ENCODE peak calls at places on chromosomes 5 and 9, in seven cellular contexts. One of them, this sample, is unnamed.

GRCh38 chr9:89421595-89421994 is 76.3 kb downstream of the SEMA4D start:
- DNase-seq in tibial nerve: no peak
- DNase-seq in cerebellum: no peak
- DNase-seq in T-helper 17 cell: no peak
- DNase-seq in NCI-H146: no peak
- DNase-seq in anterior cingulate cortex: no peak
- DNase-seq in cortex of kidney: no peak
- DNase-seq in this sample: no peak

GRCh38 chr5:35031276-35031675 is 16.5 kb downstream of the AGXT2 start:
- DNase-seq in anterior cingulate cortex: no peak
- DNase-seq in tibial nerve: no peak
- DNase-seq in cerebellum: no peak
- DNase-seq in NCI-H146: no peak
- DNase-seq in cortex of kidney: no peak
- DNase-seq in T-helper 17 cell: no peak
- DNase-seq in this sample: no peak

GRCh38 chr5:5242056-5242455 is 101.9 kb downstream of the ADAMTS16 start:
- DNase-seq in cortex of kidney: no peak
- DNase-seq in NCI-H146: no peak
- DNase-seq in T-helper 17 cell: no peak
- DNase-seq in anterior cingulate cortex: no peak
- DNase-seq in cerebellum: no peak
- DNase-seq in tibial nerve: no peak
- DNase-seq in this sample: no peak

GRCh38 chr5:6804766-6805165 is 91.5 kb downstream of the TENT4A start:
- DNase-seq in cortex of kidney: no peak
- DNase-seq in tibial nerve: no peak
- DNase-seq in cerebellum: no peak
- DNase-seq in NCI-H146: no peak
- DNase-seq in T-helper 17 cell: no peak
- DNase-seq in anterior cingulate cortex: no peak
- DNase-seq in this sample: no peak

GRCh38 chr5:134275822-134276221 is 49.9 kb upstream of the PPP2CA start:
- DNase-seq in cortex of kidney: no peak
- DNase-seq in tibial nerve: no peak
- DNase-seq in cerebellum: no peak
- DNase-seq in T-helper 17 cell: no peak
- DNase-seq in anterior cingulate cortex: no peak
- DNase-seq in NCI-H146: no peak
- DNase-seq in this sample: peak; percentile 61

GRCh38 chr5:143302344-143302743 is 101.1 kb downstream of the NR3C1 start:
- DNase-seq in cortex of kidney: no peak
- DNase-seq in anterior cingulate cortex: no peak
- DNase-seq in cerebellum: no peak
- DNase-seq in tibial nerve: no peak
- DNase-seq in NCI-H146: no peak
- DNase-seq in T-helper 17 cell: no peak
- DNase-seq in this sample: no peak

GRCh38 chr5:14438195-14438606 is 143.4 kb upstream of the OTULINL start:
- DNase-seq in cerebellum: no peak
- DNase-seq in cortex of kidney: no peak
- DNase-seq in anterior cingulate cortex: no peak
- DNase-seq in NCI-H146: no peak
- DNase-seq in T-helper 17 cell: no peak
- DNase-seq in tibial nerve: no peak
- DNase-seq in this sample: no peak

GRCh38 chr5:7926720-7927119 is 57.8 kb downstream of the MTRR start:
- DNase-seq in cerebellum: no peak
- DNase-seq in NCI-H146: no peak
- DNase-seq in anterior cingulate cortex: no peak
- DNase-seq in T-helper 17 cell: no peak
- DNase-seq in cortex of kidney: no peak
- DNase-seq in tibial nerve: no peak
- DNase-seq in this sample: no peak

GRCh38 chr9:72415163-72415562 is 50.2 kb upstream of the ZFAND5 start:
- DNase-seq in anterior cingulate cortex: no peak
- DNase-seq in T-helper 17 cell: no peak
- DNase-seq in tibial nerve: no peak
- DNase-seq in cerebellum: no peak
- DNase-seq in cortex of kidney: no peak
- DNase-seq in NCI-H146: no peak
- DNase-seq in this sample: no peak

GRCh38 chr5:36607114-36607561 is 732 bp downstream of the SLC1A3 start:
- DNase-seq in anterior cingulate cortex: no peak
- DNase-seq in cerebellum: no peak
- DNase-seq in NCI-H146: no peak
- DNase-seq in cortex of kidney: no peak
- DNase-seq in tibial nerve: no peak
- DNase-seq in T-helper 17 cell: no peak
- DNase-seq in this sample: peak; percentile 35

GRCh38 chr9:115328228-115328627 is 210.3 kb upstream of the TNC start:
- DNase-seq in anterior cingulate cortex: no peak
- DNase-seq in cerebellum: no peak
- DNase-seq in T-helper 17 cell: no peak
- DNase-seq in cortex of kidney: no peak
- DNase-seq in tibial nerve: no peak
- DNase-seq in NCI-H146: no peak
- DNase-seq in this sample: peak; percentile 14

GRCh38 chr5:142685418-142686209 is at the start of gene FGF1:
- DNase-seq in anterior cingulate cortex: peak; percentile 35
- DNase-seq in tibial nerve: no peak
- DNase-seq in cerebellum: peak; percentile 62
- DNase-seq in cortex of kidney: no peak
- DNase-seq in NCI-H146: no peak
- DNase-seq in T-helper 17 cell: no peak
- DNase-seq in this sample: peak; percentile 82

GRCh38 chr9:33858346-33858869 is 41.4 kb downstream of the UBE2R2 start:
- DNase-seq in cerebellum: no peak
- DNase-seq in T-helper 17 cell: no peak
- DNase-seq in anterior cingulate cortex: no peak
- DNase-seq in NCI-H146: no peak
- DNase-seq in tibial nerve: no peak
- DNase-seq in cortex of kidney: no peak
- DNase-seq in this sample: no peak

GRCh38 chr5:126718246-126718868 is 58.6 kb upstream of the LMNB1 start:
- DNase-seq in T-helper 17 cell: no peak
- DNase-seq in cerebellum: no peak
- DNase-seq in NCI-H146: no peak
- DNase-seq in tibial nerve: no peak
- DNase-seq in anterior cingulate cortex: no peak
- DNase-seq in cortex of kidney: no peak
- DNase-seq in this sample: no peak

GRCh38 chr9:136339173-136339957 is 12.0 kb downstream of the GPSM1 start:
- DNase-seq in cerebellum: peak; percentile 75
- DNase-seq in cortex of kidney: no peak
- DNase-seq in T-helper 17 cell: no peak
- DNase-seq in anterior cingulate cortex: peak; percentile 24
- DNase-seq in tibial nerve: peak; percentile 48
- DNase-seq in NCI-H146: peak; percentile 18
- DNase-seq in this sample: peak; percentile 31

GRCh38 chr9:81242866-81243265 is 446.5 kb downstream of the TLE1 start:
- DNase-seq in NCI-H146: no peak
- DNase-seq in tibial nerve: no peak
- DNase-seq in anterior cingulate cortex: no peak
- DNase-seq in cortex of kidney: no peak
- DNase-seq in cerebellum: no peak
- DNase-seq in T-helper 17 cell: no peak
- DNase-seq in this sample: no peak

GRCh38 chr5:35878079-35878478 is 21.4 kb downstream of the IL7R start:
- DNase-seq in T-helper 17 cell: no peak
- DNase-seq in cerebellum: no peak
- DNase-seq in anterior cingulate cortex: no peak
- DNase-seq in NCI-H146: no peak
- DNase-seq in cortex of kidney: no peak
- DNase-seq in tibial nerve: no peak
- DNase-seq in this sample: no peak

GRCh38 chr9:136525207-136525606 is 20.6 kb downstream of the NOTCH1 start:
- DNase-seq in NCI-H146: peak; percentile 54
- DNase-seq in T-helper 17 cell: no peak
- DNase-seq in anterior cingulate cortex: no peak
- DNase-seq in tibial nerve: no peak
- DNase-seq in cerebellum: no peak
- DNase-seq in cortex of kidney: no peak
- DNase-seq in this sample: peak; percentile 31

GRCh38 chr9:79572032-79572890 is 496 bp downstream of the TLE4 start:
- DNase-seq in NCI-H146: peak; percentile 31
- DNase-seq in tibial nerve: peak; percentile 19
- DNase-seq in T-helper 17 cell: peak; percentile 50
- DNase-seq in anterior cingulate cortex: no peak
- DNase-seq in cerebellum: peak; percentile 44
- DNase-seq in cortex of kidney: no peak
- DNase-seq in this sample: peak; percentile 85

GRCh38 chr9:69307446-69308216 is 17.4 kb upstream of the ENTREP1 start:
- DNase-seq in cortex of kidney: no peak
- DNase-seq in T-helper 17 cell: no peak
- DNase-seq in cerebellum: no peak
- DNase-seq in anterior cingulate cortex: no peak
- DNase-seq in NCI-H146: no peak
- DNase-seq in tibial nerve: no peak
- DNase-seq in this sample: no peak

GRCh38 chr5:172078726-172079345 is 72.4 kb upstream of the FBXW11 start:
- DNase-seq in anterior cingulate cortex: no peak
- DNase-seq in NCI-H146: no peak
- DNase-seq in cortex of kidney: no peak
- DNase-seq in cerebellum: no peak
- DNase-seq in tibial nerve: no peak
- DNase-seq in T-helper 17 cell: no peak
- DNase-seq in this sample: peak; percentile 20

GRCh38 chr5:109865636-109866035 is 175.9 kb downstream of the MAN2A1 start:
- DNase-seq in NCI-H146: no peak
- DNase-seq in anterior cingulate cortex: no peak
- DNase-seq in T-helper 17 cell: no peak
- DNase-seq in cortex of kidney: no peak
- DNase-seq in tibial nerve: no peak
- DNase-seq in cerebellum: no peak
- DNase-seq in this sample: peak; percentile 53

GRCh38 chr5:123875444-123876264 is 363.7 kb downstream of the CSNK1G3 start:
- DNase-seq in anterior cingulate cortex: peak; percentile 36
- DNase-seq in NCI-H146: peak; percentile 44
- DNase-seq in cortex of kidney: no peak
- DNase-seq in T-helper 17 cell: no peak
- DNase-seq in cerebellum: no peak
- DNase-seq in tibial nerve: no peak
- DNase-seq in this sample: peak; percentile 88

GRCh38 chr5:94544031-94544650 is 74.3 kb downstream of the KIAA0825 start:
- DNase-seq in cerebellum: no peak
- DNase-seq in T-helper 17 cell: no peak
- DNase-seq in anterior cingulate cortex: no peak
- DNase-seq in NCI-H146: no peak
- DNase-seq in tibial nerve: no peak
- DNase-seq in cortex of kidney: no peak
- DNase-seq in this sample: no peak

GRCh38 chr5:124661317-124662141 is 84.9 kb downstream of the ZNF608 start:
- DNase-seq in T-helper 17 cell: no peak
- DNase-seq in NCI-H146: peak; percentile 85
- DNase-seq in anterior cingulate cortex: no peak
- DNase-seq in cerebellum: peak; percentile 30
- DNase-seq in tibial nerve: no peak
- DNase-seq in cortex of kidney: no peak
- DNase-seq in this sample: peak; percentile 92

GRCh38 chr9:83959061-83959460 is 21.0 kb downstream of the HNRNPK start:
- DNase-seq in anterior cingulate cortex: no peak
- DNase-seq in cortex of kidney: no peak
- DNase-seq in T-helper 17 cell: no peak
- DNase-seq in tibial nerve: no peak
- DNase-seq in NCI-H146: no peak
- DNase-seq in cerebellum: no peak
- DNase-seq in this sample: peak; percentile 24

GRCh38 chr9:133889498-133890301 is 102.4 kb downstream of the VAV2 start:
- DNase-seq in NCI-H146: peak; percentile 78
- DNase-seq in tibial nerve: no peak
- DNase-seq in cerebellum: no peak
- DNase-seq in cortex of kidney: no peak
- DNase-seq in anterior cingulate cortex: peak; percentile 19
- DNase-seq in T-helper 17 cell: no peak
- DNase-seq in this sample: peak; percentile 89

GRCh38 chr9:87725356-87725899 is 491 bp upstream of the CTSL start:
- DNase-seq in cerebellum: peak; percentile 53
- DNase-seq in tibial nerve: no peak
- DNase-seq in T-helper 17 cell: no peak
- DNase-seq in anterior cingulate cortex: peak; percentile 47
- DNase-seq in cortex of kidney: no peak
- DNase-seq in NCI-H146: no peak
- DNase-seq in this sample: no peak

GRCh38 chr5:169701910-169702451 is 64.9 kb downstream of the DOCK2 start:
- DNase-seq in tibial nerve: no peak
- DNase-seq in cortex of kidney: no peak
- DNase-seq in T-helper 17 cell: no peak
- DNase-seq in cerebellum: peak; percentile 4
- DNase-seq in NCI-H146: no peak
- DNase-seq in anterior cingulate cortex: no peak
- DNase-seq in this sample: peak; percentile 74

GRCh38 chr5:1479066-1479465 is 33.8 kb upstream of the SLC6A3 start:
- DNase-seq in cerebellum: no peak
- DNase-seq in NCI-H146: no peak
- DNase-seq in cortex of kidney: no peak
- DNase-seq in tibial nerve: no peak
- DNase-seq in anterior cingulate cortex: no peak
- DNase-seq in T-helper 17 cell: no peak
- DNase-seq in this sample: no peak